ENCODE peak calls at places on chromosomes 2 and 18, in ten cellular contexts. One of them, this sample, is unnamed.

GRCh38 chr18:75100832-75101630 is 107.9 kb downstream of the PTGR3 start:
- DNase-seq in colonic mucosa: no peak
- DNase-seq in lung: no peak
- DNase-seq in esophagus squamous epithelium: no peak
- DNase-seq in Peyer's patch: peak; percentile 22
- DNase-seq in spleen: peak; percentile 32
- DNase-seq in right lobe of liver: no peak
- DNase-seq in fibroblast of pulmonary artery: no peak
- DNase-seq in foreskin fibroblast: no peak
- DNase-seq in astrocyte: no peak
- DNase-seq in this sample: no peak

GRCh38 chr18:28863396-28863795 is 686.5 kb upstream of the CDH2 start:
- DNase-seq in astrocyte: peak; percentile 54
- DNase-seq in esophagus squamous epithelium: no peak
- DNase-seq in right lobe of liver: no peak
- DNase-seq in fibroblast of pulmonary artery: peak; percentile 71
- DNase-seq in spleen: no peak
- DNase-seq in foreskin fibroblast: no peak
- DNase-seq in lung: no peak
- DNase-seq in colonic mucosa: no peak
- DNase-seq in Peyer's patch: no peak
- DNase-seq in this sample: no peak

GRCh38 chr18:39596891-39597290 is 2031.3 kb upstream of the CELF4 start:
- DNase-seq in right lobe of liver: no peak
- DNase-seq in foreskin fibroblast: no peak
- DNase-seq in colonic mucosa: no peak
- DNase-seq in spleen: no peak
- DNase-seq in lung: no peak
- DNase-seq in esophagus squamous epithelium: no peak
- DNase-seq in astrocyte: peak; percentile 8
- DNase-seq in fibroblast of pulmonary artery: no peak
- DNase-seq in Peyer's patch: peak; percentile 53
- DNase-seq in this sample: no peak

GRCh38 chr2:29841386-29842004 is 79.9 kb downstream of the ALK start:
- DNase-seq in fibroblast of pulmonary artery: peak; percentile 42
- DNase-seq in esophagus squamous epithelium: no peak
- DNase-seq in Peyer's patch: no peak
- DNase-seq in foreskin fibroblast: peak; percentile 12
- DNase-seq in right lobe of liver: no peak
- DNase-seq in astrocyte: peak; percentile 3
- DNase-seq in colonic mucosa: no peak
- DNase-seq in spleen: no peak
- DNase-seq in lung: no peak
- DNase-seq in this sample: peak; percentile 34

GRCh38 chr18:38497281-38497680 is 931.7 kb upstream of the CELF4 start:
- DNase-seq in astrocyte: no peak
- DNase-seq in lung: no peak
- DNase-seq in spleen: no peak
- DNase-seq in colonic mucosa: no peak
- DNase-seq in esophagus squamous epithelium: no peak
- DNase-seq in foreskin fibroblast: no peak
- DNase-seq in Peyer's patch: no peak
- DNase-seq in fibroblast of pulmonary artery: no peak
- DNase-seq in right lobe of liver: no peak
- DNase-seq in this sample: peak; percentile 27

GRCh38 chr2:69026026-69026425 is 13.0 kb downstream of the ANTXR1 start:
- DNase-seq in fibroblast of pulmonary artery: peak; percentile 72
- DNase-seq in spleen: no peak
- DNase-seq in right lobe of liver: no peak
- DNase-seq in Peyer's patch: peak; percentile 62
- DNase-seq in esophagus squamous epithelium: no peak
- DNase-seq in colonic mucosa: peak; percentile 68
- DNase-seq in astrocyte: no peak
- DNase-seq in foreskin fibroblast: no peak
- DNase-seq in lung: no peak
- DNase-seq in this sample: peak; percentile 71

GRCh38 chr2:78439122-78439521 is 586.4 kb upstream of the REG3G start:
- DNase-seq in right lobe of liver: no peak
- DNase-seq in colonic mucosa: no peak
- DNase-seq in fibroblast of pulmonary artery: no peak
- DNase-seq in spleen: no peak
- DNase-seq in esophagus squamous epithelium: no peak
- DNase-seq in lung: no peak
- DNase-seq in astrocyte: no peak
- DNase-seq in Peyer's patch: no peak
- DNase-seq in foreskin fibroblast: no peak
- DNase-seq in this sample: no peak

GRCh38 chr2:143808166-143808565 is 678.9 kb downstream of the ARHGAP15 start:
- DNase-seq in esophagus squamous epithelium: no peak
- DNase-seq in right lobe of liver: no peak
- DNase-seq in foreskin fibroblast: peak; percentile 23
- DNase-seq in astrocyte: no peak
- DNase-seq in lung: no peak
- DNase-seq in Peyer's patch: no peak
- DNase-seq in fibroblast of pulmonary artery: no peak
- DNase-seq in colonic mucosa: no peak
- DNase-seq in spleen: no peak
- DNase-seq in this sample: peak; percentile 59

GRCh38 chr2:46296216-46296839 is 879 bp upstream of the EPAS1 start:
- DNase-seq in colonic mucosa: peak; percentile 59
- DNase-seq in Peyer's patch: peak; percentile 64
- DNase-seq in esophagus squamous epithelium: no peak
- DNase-seq in right lobe of liver: peak; percentile 61
- DNase-seq in lung: peak; percentile 63
- DNase-seq in foreskin fibroblast: no peak
- DNase-seq in spleen: peak; percentile 89
- DNase-seq in fibroblast of pulmonary artery: no peak
- DNase-seq in astrocyte: no peak
- DNase-seq in this sample: peak; percentile 40

GRCh38 chr2:218291318-218291933 is 877 bp downstream of the TMBIM1 start:
- DNase-seq in astrocyte: no peak
- DNase-seq in spleen: peak; percentile 81
- DNase-seq in fibroblast of pulmonary artery: peak; percentile 36
- DNase-seq in esophagus squamous epithelium: no peak
- DNase-seq in foreskin fibroblast: no peak
- DNase-seq in colonic mucosa: no peak
- DNase-seq in Peyer's patch: peak; percentile 63
- DNase-seq in right lobe of liver: peak; percentile 40
- DNase-seq in lung: no peak
- DNase-seq in this sample: no peak

GRCh38 chr2:64879745-64880144 is 109.5 kb upstream of the SLC1A4 start:
- DNase-seq in spleen: no peak
- DNase-seq in foreskin fibroblast: no peak
- DNase-seq in lung: no peak
- DNase-seq in esophagus squamous epithelium: no peak
- DNase-seq in right lobe of liver: no peak
- DNase-seq in Peyer's patch: no peak
- DNase-seq in colonic mucosa: no peak
- DNase-seq in fibroblast of pulmonary artery: no peak
- DNase-seq in astrocyte: no peak
- DNase-seq in this sample: no peak

GRCh38 chr2:2234398-2234797 is 96.7 kb downstream of the MYT1L start:
- DNase-seq in foreskin fibroblast: no peak
- DNase-seq in right lobe of liver: no peak
- DNase-seq in lung: no peak
- DNase-seq in astrocyte: no peak
- DNase-seq in spleen: no peak
- DNase-seq in esophagus squamous epithelium: no peak
- DNase-seq in colonic mucosa: no peak
- DNase-seq in Peyer's patch: no peak
- DNase-seq in fibroblast of pulmonary artery: no peak
- DNase-seq in this sample: no peak

GRCh38 chr18:48552130-48552529 is 13.3 kb downstream of the CTIF start:
- DNase-seq in right lobe of liver: no peak
- DNase-seq in esophagus squamous epithelium: no peak
- DNase-seq in lung: no peak
- DNase-seq in Peyer's patch: no peak
- DNase-seq in foreskin fibroblast: no peak
- DNase-seq in fibroblast of pulmonary artery: no peak
- DNase-seq in spleen: no peak
- DNase-seq in colonic mucosa: no peak
- DNase-seq in astrocyte: no peak
- DNase-seq in this sample: no peak

GRCh38 chr2:128643221-128644065 is 324.8 kb upstream of the HS6ST1 start:
- DNase-seq in fibroblast of pulmonary artery: no peak
- DNase-seq in lung: no peak
- DNase-seq in esophagus squamous epithelium: no peak
- DNase-seq in right lobe of liver: no peak
- DNase-seq in foreskin fibroblast: no peak
- DNase-seq in Peyer's patch: peak; percentile 19
- DNase-seq in astrocyte: no peak
- DNase-seq in spleen: peak; percentile 30
- DNase-seq in colonic mucosa: no peak
- DNase-seq in this sample: no peak

GRCh38 chr2:235851841-235852527 is 316.2 kb downstream of the GBX2 start:
- DNase-seq in esophagus squamous epithelium: no peak
- DNase-seq in spleen: peak; percentile 42
- DNase-seq in lung: no peak
- DNase-seq in astrocyte: no peak
- DNase-seq in colonic mucosa: no peak
- DNase-seq in foreskin fibroblast: no peak
- DNase-seq in fibroblast of pulmonary artery: no peak
- DNase-seq in right lobe of liver: no peak
- DNase-seq in Peyer's patch: no peak
- DNase-seq in this sample: no peak

GRCh38 chr18:63042351-63042750 is 277.2 kb downstream of the BCL2 start:
- DNase-seq in spleen: no peak
- DNase-seq in astrocyte: no peak
- DNase-seq in foreskin fibroblast: no peak
- DNase-seq in lung: no peak
- DNase-seq in colonic mucosa: no peak
- DNase-seq in right lobe of liver: no peak
- DNase-seq in esophagus squamous epithelium: no peak
- DNase-seq in Peyer's patch: no peak
- DNase-seq in fibroblast of pulmonary artery: no peak
- DNase-seq in this sample: no peak

GRCh38 chr2:225270861-225271260 is 128.6 kb upstream of the NYAP2 start:
- DNase-seq in colonic mucosa: no peak
- DNase-seq in spleen: no peak
- DNase-seq in right lobe of liver: no peak
- DNase-seq in astrocyte: peak; percentile 58
- DNase-seq in lung: no peak
- DNase-seq in esophagus squamous epithelium: no peak
- DNase-seq in foreskin fibroblast: no peak
- DNase-seq in fibroblast of pulmonary artery: peak; percentile 52
- DNase-seq in Peyer's patch: peak; percentile 47
- DNase-seq in this sample: peak; percentile 88

GRCh38 chr18:111292-112014 is 46.9 kb upstream of the USP14 start:
- DNase-seq in spleen: peak; percentile 89
- DNase-seq in lung: peak; percentile 59
- DNase-seq in fibroblast of pulmonary artery: peak; percentile 57
- DNase-seq in foreskin fibroblast: peak; percentile 37
- DNase-seq in colonic mucosa: peak; percentile 62
- DNase-seq in esophagus squamous epithelium: no peak
- DNase-seq in astrocyte: peak; percentile 11
- DNase-seq in Peyer's patch: peak; percentile 69
- DNase-seq in right lobe of liver: peak; percentile 72
- DNase-seq in this sample: peak; percentile 80
- TF ChIP-seq CTCF in spleen: no peak
- TF ChIP-seq CTCF in lung: no peak
- TF ChIP-seq CTCF in fibroblast of pulmonary artery: no peak
- TF ChIP-seq CTCF in foreskin fibroblast: no peak
- TF ChIP-seq CTCF in colonic mucosa: no peak
- TF ChIP-seq CTCF in esophagus squamous epithelium: no peak
- TF ChIP-seq CTCF in astrocyte: no peak
- TF ChIP-seq CTCF in Peyer's patch: peak; percentile 4
- TF ChIP-seq CTCF in right lobe of liver: no peak
- TF ChIP-seq CTCF in this sample: no peak

GRCh38 chr2:172558372-172558771 is 2.5 kb downstream of the PDK1 start:
- DNase-seq in fibroblast of pulmonary artery: no peak
- DNase-seq in right lobe of liver: no peak
- DNase-seq in esophagus squamous epithelium: no peak
- DNase-seq in colonic mucosa: no peak
- DNase-seq in lung: no peak
- DNase-seq in spleen: no peak
- DNase-seq in foreskin fibroblast: no peak
- DNase-seq in astrocyte: no peak
- DNase-seq in Peyer's patch: no peak
- DNase-seq in this sample: no peak
- H3K4me3 ChIP-seq in fibroblast of pulmonary artery: no peak overlapping the region
- H3K4me3 ChIP-seq in right lobe of liver: no peak overlapping the region
- H3K4me3 ChIP-seq in esophagus squamous epithelium: no peak overlapping the region
- H3K4me3 ChIP-seq in colonic mucosa: no peak overlapping the region
- H3K4me3 ChIP-seq in lung: no peak overlapping the region
- H3K4me3 ChIP-seq in spleen: peak overlapping the region; percentile 88
- H3K4me3 ChIP-seq in foreskin fibroblast: peak overlapping the region; percentile 82
- H3K4me3 ChIP-seq in astrocyte: no peak overlapping the region
- H3K4me3 ChIP-seq in Peyer's patch: no peak overlapping the region
- H3K4me3 ChIP-seq in this sample: no peak overlapping the region

GRCh38 chr2:111952871-111953497 is 54.6 kb downstream of the MERTK start:
- DNase-seq in colonic mucosa: no peak
- DNase-seq in astrocyte: no peak
- DNase-seq in fibroblast of pulmonary artery: no peak
- DNase-seq in lung: no peak
- DNase-seq in right lobe of liver: no peak
- DNase-seq in spleen: no peak
- DNase-seq in Peyer's patch: no peak
- DNase-seq in foreskin fibroblast: no peak
- DNase-seq in esophagus squamous epithelium: no peak
- DNase-seq in this sample: no peak
- TF ChIP-seq CTCF in colonic mucosa: no peak
- TF ChIP-seq CTCF in astrocyte: no peak
- TF ChIP-seq CTCF in fibroblast of pulmonary artery: no peak
- TF ChIP-seq CTCF in lung: no peak
- TF ChIP-seq CTCF in right lobe of liver: no peak
- TF ChIP-seq CTCF in spleen: no peak
- TF ChIP-seq CTCF in Peyer's patch: no peak
- TF ChIP-seq CTCF in foreskin fibroblast: no peak
- TF ChIP-seq CTCF in esophagus squamous epithelium: no peak
- TF ChIP-seq CTCF in this sample: no peak

GRCh38 chr2:223050188-223050587 is 1.8 kb upstream of the KCNE4 start:
- DNase-seq in lung: no peak
- DNase-seq in foreskin fibroblast: no peak
- DNase-seq in esophagus squamous epithelium: no peak
- DNase-seq in Peyer's patch: no peak
- DNase-seq in astrocyte: no peak
- DNase-seq in fibroblast of pulmonary artery: no peak
- DNase-seq in spleen: no peak
- DNase-seq in colonic mucosa: no peak
- DNase-seq in right lobe of liver: no peak
- DNase-seq in this sample: no peak

GRCh38 chr2:223047260-223047761 is 4.7 kb upstream of the KCNE4 start:
- DNase-seq in lung: no peak
- DNase-seq in foreskin fibroblast: peak; percentile 82
- DNase-seq in right lobe of liver: no peak
- DNase-seq in esophagus squamous epithelium: no peak
- DNase-seq in astrocyte: peak; percentile 88
- DNase-seq in fibroblast of pulmonary artery: peak; percentile 81
- DNase-seq in Peyer's patch: no peak
- DNase-seq in colonic mucosa: no peak
- DNase-seq in spleen: no peak
- DNase-seq in this sample: peak; percentile 35

GRCh38 chr2:223049356-223049755 is 2.6 kb upstream of the KCNE4 start:
- DNase-seq in Peyer's patch: no peak
- DNase-seq in esophagus squamous epithelium: no peak
- DNase-seq in foreskin fibroblast: no peak
- DNase-seq in fibroblast of pulmonary artery: no peak
- DNase-seq in right lobe of liver: no peak
- DNase-seq in astrocyte: no peak
- DNase-seq in colonic mucosa: no peak
- DNase-seq in lung: no peak
- DNase-seq in spleen: no peak
- DNase-seq in this sample: no peak

GRCh38 chr2:223046470-223047053 is 5.4 kb upstream of the KCNE4 start:
- DNase-seq in fibroblast of pulmonary artery: no peak
- DNase-seq in esophagus squamous epithelium: no peak
- DNase-seq in astrocyte: peak; percentile 16
- DNase-seq in colonic mucosa: no peak
- DNase-seq in spleen: no peak
- DNase-seq in lung: no peak
- DNase-seq in foreskin fibroblast: no peak
- DNase-seq in right lobe of liver: no peak
- DNase-seq in Peyer's patch: no peak
- DNase-seq in this sample: no peak

GRCh38 chr2:223048519-223048918 is 3.5 kb upstream of the KCNE4 start:
- DNase-seq in Peyer's patch: no peak
- DNase-seq in foreskin fibroblast: no peak
- DNase-seq in spleen: no peak
- DNase-seq in esophagus squamous epithelium: no peak
- DNase-seq in lung: no peak
- DNase-seq in fibroblast of pulmonary artery: no peak
- DNase-seq in astrocyte: no peak
- DNase-seq in right lobe of liver: no peak
- DNase-seq in colonic mucosa: no peak
- DNase-seq in this sample: no peak
- H3K4me3 ChIP-seq in Peyer's patch: no peak overlapping the region
- H3K4me3 ChIP-seq in foreskin fibroblast: no peak overlapping the region
- H3K4me3 ChIP-seq in spleen: no peak overlapping the region
- H3K4me3 ChIP-seq in esophagus squamous epithelium: no peak overlapping the region
- H3K4me3 ChIP-seq in lung: no peak overlapping the region
- H3K4me3 ChIP-seq in fibroblast of pulmonary artery: no peak overlapping the region
- H3K4me3 ChIP-seq in astrocyte: no peak overlapping the region
- H3K4me3 ChIP-seq in right lobe of liver: no peak overlapping the region
- H3K4me3 ChIP-seq in colonic mucosa: no peak overlapping the region
- H3K4me3 ChIP-seq in this sample: no peak overlapping the region

This sample was measured in epithelial cell of esophagus.